ENCODE peak calls at places on chromosomes 2 and 18, in seven cellular contexts. K is HTR-8/SVneo; N is activated naive CD8-positive, alpha-beta T cell treated with anti-CD3 and anti-CD28 coated beads, Interleukin-2, amount 10 ng/mL, durations not matched to agents 7 days and 5 days; A is NCI-H524; S is dorsolateral prefrontal cortex; Y is PC-9; X is kidney tubule cell. W is an unnamed sample.

GRCh38 chr2:29894822-29895221 is 26.6 kb downstream of the ALK start:
- DNase-seq in S (no peak), A (peak), X (no peak), K (no peak), N (no peak), Y (no peak), W (no peak)

GRCh38 chr2:135056790-135057189 is 4.7 kb downstream of the RAB3GAP1 start:
- DNase-seq in S (no peak), Y (peak), K (no peak), X (no peak), A (no peak), N (no peak), W (no peak)

GRCh38 chr2:193240752-193241151 is 1046.0 kb upstream of the TMEFF2 start:
- DNase-seq in K (peak), N (no peak), Y (no peak), X (peak), A (peak), S (no peak), W (no peak)

GRCh38 chr2:8608411-8608954 is 73.4 kb upstream of the ID2 start:
- DNase-seq in N (no peak), Y (no peak), X (peak), A (no peak), K (no peak), S (no peak), W (no peak)

GRCh38 chr2:54557601-54558187 is 101.6 kb downstream of the SPTBN1 start:
- DNase-seq in S (no peak), A (peak), N (peak), Y (peak), X (peak), K (peak), W (no peak)

GRCh38 chr18:42922363-42922762 is 193.1 kb downstream of the RIT2 start:
- DNase-seq in X (no peak), N (no peak), Y (no peak), K (no peak), S (no peak), A (no peak), W (no peak)

GRCh38 chr2:8534386-8534728 is 147.5 kb upstream of the ID2 start:
- DNase-seq in A (no peak), Y (no peak), S (no peak), K (no peak), N (no peak), X (no peak), W (no peak)

GRCh38 chr18:37662099-37662498 is 96.5 kb upstream of the CELF4 start:
- DNase-seq in S (no peak), A (no peak), N (no peak), K (no peak), X (no peak), Y (no peak), W (no peak)

GRCh38 chr2:134536312-134536711 is 182.5 kb downstream of the TMEM163 start:
- DNase-seq in N (no peak), A (peak), X (no peak), K (no peak), S (no peak), Y (no peak), W (no peak)

GRCh38 chr2:168587302-168587701 is 131.2 kb downstream of the CERS6 start:
- DNase-seq in K (no peak), N (no peak), Y (no peak), A (no peak), S (no peak), X (no peak), W (no peak)

GRCh38 chr2:80102026-80102425 is 202.5 kb downstream of the LRRTM1 start:
- DNase-seq in N (no peak), Y (no peak), S (no peak), K (no peak), A (no peak), X (peak), W (no peak)

GRCh38 chr2:232485757-232486557 is 1.7 kb downstream of the ECEL1 start:
- DNase-seq in N (peak), A (no peak), Y (no peak), S (peak), K (no peak), X (no peak), W (no peak)

GRCh38 chr2:212135739-212136138 is 402.9 kb downstream of the ERBB4 start:
- DNase-seq in A (peak), X (no peak), S (no peak), Y (no peak), N (no peak), K (no peak), W (no peak)

GRCh38 chr2:174399171-174399570 is 3.6 kb downstream of the SCRN3 start:
- DNase-seq in Y (no peak), N (no peak), S (no peak), K (no peak), A (no peak), X (peak), W (no peak)

GRCh38 chr2:12097860-12098259 is 351.4 kb downstream of the LPIN1 start:
- DNase-seq in K (no peak), X (no peak), Y (no peak), S (no peak), A (no peak), N (no peak), W (no peak)

GRCh38 chr18:71209944-71210343 is 921.1 kb downstream of the SOCS6 start:
- DNase-seq in X (no peak), Y (no peak), S (no peak), N (no peak), K (no peak), A (peak), W (no peak)

GRCh38 chr2:98479959-98480524 is 35.4 kb downstream of the INPP4A start:
- DNase-seq in S (no peak), N (no peak), K (peak), Y (peak), A (peak), X (peak), W (no peak)

GRCh38 chr2:39603436-39603835 is 62.3 kb upstream of the TMEM178A start:
- DNase-seq in K (no peak), A (no peak), S (no peak), N (no peak), Y (no peak), X (no peak), W (no peak)

GRCh38 chr18:3499498-3499897 is 49.5 kb downstream of the TGIF1 start:
- DNase-seq in X (no peak), Y (no peak), A (no peak), S (no peak), N (no peak), K (no peak), W (no peak)

GRCh38 chr2:71742953-71743601 is 289.7 kb downstream of the DYSF start:
- DNase-seq in X (peak), K (peak), N (no peak), S (no peak), Y (peak), A (no peak), W (no peak)

GRCh38 chr2:174158003-174158402 is 90.3 kb downstream of the OLA1 start:
- DNase-seq in A (peak), X (peak), Y (no peak), K (peak), S (no peak), N (no peak), W (no peak)

GRCh38 chr18:3648695-3649094 is 198.7 kb downstream of the TGIF1 start:
- DNase-seq in N (no peak), S (no peak), X (no peak), K (no peak), Y (no peak), A (no peak), W (no peak)

GRCh38 chr2:225683258-225683657 is 283.7 kb downstream of the NYAP2 start:
- DNase-seq in K (no peak), S (no peak), Y (no peak), N (no peak), A (no peak), X (no peak), W (no peak)

GRCh38 chr2:128536925-128537620 is 218.4 kb upstream of the HS6ST1 start:
- DNase-seq in A (no peak), X (peak), S (no peak), Y (peak), K (peak), N (no peak), W (no peak)

GRCh38 chr2:138559648-138560047 is 58.1 kb downstream of the SPOPL start:
- DNase-seq in K (no peak), N (no peak), X (no peak), S (no peak), Y (no peak), A (no peak), W (no peak)

GRCh38 chr2:190819835-190820234 is 60.8 kb upstream of the GLS start:
- DNase-seq in X (no peak), N (no peak), K (no peak), Y (no peak), A (peak), S (no peak), W (no peak)

GRCh38 chr2:120607506-120607905 is 128.2 kb upstream of the GLI2 start:
- DNase-seq in S (peak), K (no peak), X (no peak), A (no peak), N (no peak), Y (no peak), W (no peak)

GRCh38 chr2:113209869-113210305 is 36.1 kb downstream of the PSD4 start:
- DNase-seq in Y (no peak), K (no peak), S (no peak), X (no peak), A (no peak), N (no peak), W (no peak)

GRCh38 chr2:233007739-233008138 is 5.3 kb downstream of the NGEF start:
- DNase-seq in S (no peak), A (no peak), X (no peak), K (no peak), N (no peak), Y (no peak), W (no peak)

GRCh38 chr18:57921708-57922107 is 118.6 kb upstream of the ATP8B1 start:
- DNase-seq in X (peak), N (no peak), K (no peak), A (no peak), Y (no peak), S (no peak), W (no peak)

GRCh38 chr2:216987176-216987809 is 127.4 kb upstream of the TNP1 start:
- DNase-seq in X (no peak), A (no peak), S (no peak), K (no peak), N (no peak), Y (no peak), W (no peak)